ENCODE peak calls at places on chromosome X, in four cellular contexts. One of them, this sample, is unnamed.

GRCh38 chrX:37060999-37061398 is 52.8 kb downstream of the FAM47C start:
- DNase-seq in HCT116: peak; percentile 26
- DNase-seq in K562: peak; percentile 38
- DNase-seq in HepG2: peak; percentile 6
- DNase-seq in this sample: peak; percentile 17

GRCh38 chrX:9612146-9612505 is 147.3 kb downstream of the TBL1X start:
- DNase-seq in HCT116: no peak
- DNase-seq in HepG2: no peak
- DNase-seq in K562: no peak
- DNase-seq in this sample: no peak

GRCh38 chrX:63258144-63258543 is 93.0 kb downstream of the SPIN4 start:
- DNase-seq in K562: no peak
- DNase-seq in HepG2: no peak
- DNase-seq in HCT116: no peak
- DNase-seq in this sample: no peak

GRCh38 chrX:84240848-84241565 is 53.0 kb upstream of the RPS6KA6 start:
- DNase-seq in K562: no peak
- DNase-seq in HCT116: no peak
- DNase-seq in HepG2: no peak
- DNase-seq in this sample: no peak

GRCh38 chrX:18891561-18891945 is 92.4 kb downstream of the PHKA2 start:
- DNase-seq in HepG2: no peak
- DNase-seq in HCT116: no peak
- DNase-seq in K562: no peak
- DNase-seq in this sample: no peak

GRCh38 chrX:127884921-127885320 is 167.3 kb downstream of the ACTRT1 start:
- DNase-seq in K562: no peak
- DNase-seq in HCT116: no peak
- DNase-seq in HepG2: no peak
- DNase-seq in this sample: no peak

GRCh38 chrX:40105016-40105790 is 7.4 kb upstream of the BCOR start:
- DNase-seq in HCT116: no peak
- DNase-seq in HepG2: no peak
- DNase-seq in K562: peak; percentile 62
- DNase-seq in this sample: no peak

GRCh38 chrX:136768469-136769084 is 12.2 kb downstream of the ARHGEF6 start:
- DNase-seq in K562: peak; percentile 87
- DNase-seq in HepG2: no peak
- DNase-seq in HCT116: peak; percentile 57
- DNase-seq in this sample: no peak

GRCh38 chrX:101659601-101660063 is at the start of gene ARMCX2:
- DNase-seq in K562: no peak
- DNase-seq in HCT116: no peak
- DNase-seq in HepG2: no peak
- DNase-seq in this sample: no peak

GRCh38 chrX:1591863-1592127 is 391 bp downstream of the AKAP17A start:
- DNase-seq in HCT116: no peak
- DNase-seq in HepG2: no peak
- DNase-seq in K562: no peak
- DNase-seq in this sample: no peak

GRCh38 chrX:1591102-1591862 is at the start of gene AKAP17A:
- DNase-seq in HepG2: peak; percentile 92
- DNase-seq in K562: peak; percentile 93
- DNase-seq in HCT116: peak; percentile 80
- DNase-seq in this sample: peak; percentile 17

GRCh38 chrX:1587161-1587560 is 4.2 kb upstream of the AKAP17A start:
- DNase-seq in K562: no peak
- DNase-seq in HCT116: no peak
- DNase-seq in HepG2: no peak
- DNase-seq in this sample: no peak

GRCh38 chrX:1592128-1592862 is 891 bp downstream of the AKAP17A start:
- DNase-seq in K562: peak; percentile 47
- DNase-seq in HepG2: peak; percentile 25
- DNase-seq in HCT116: no peak
- DNase-seq in this sample: no peak

GRCh38 chrX:1589356-1590130 is 1.9 kb upstream of the AKAP17A start:
- DNase-seq in K562: no peak
- DNase-seq in HCT116: no peak
- DNase-seq in HepG2: no peak
- DNase-seq in this sample: no peak
- H3K4me3 ChIP-seq in K562: no peak overlapping the region
- H3K4me3 ChIP-seq in HCT116: no peak overlapping the region
- H3K4me3 ChIP-seq in HepG2: no peak overlapping the region
- H3K4me3 ChIP-seq in this sample: no peak overlapping the region

DNA sequence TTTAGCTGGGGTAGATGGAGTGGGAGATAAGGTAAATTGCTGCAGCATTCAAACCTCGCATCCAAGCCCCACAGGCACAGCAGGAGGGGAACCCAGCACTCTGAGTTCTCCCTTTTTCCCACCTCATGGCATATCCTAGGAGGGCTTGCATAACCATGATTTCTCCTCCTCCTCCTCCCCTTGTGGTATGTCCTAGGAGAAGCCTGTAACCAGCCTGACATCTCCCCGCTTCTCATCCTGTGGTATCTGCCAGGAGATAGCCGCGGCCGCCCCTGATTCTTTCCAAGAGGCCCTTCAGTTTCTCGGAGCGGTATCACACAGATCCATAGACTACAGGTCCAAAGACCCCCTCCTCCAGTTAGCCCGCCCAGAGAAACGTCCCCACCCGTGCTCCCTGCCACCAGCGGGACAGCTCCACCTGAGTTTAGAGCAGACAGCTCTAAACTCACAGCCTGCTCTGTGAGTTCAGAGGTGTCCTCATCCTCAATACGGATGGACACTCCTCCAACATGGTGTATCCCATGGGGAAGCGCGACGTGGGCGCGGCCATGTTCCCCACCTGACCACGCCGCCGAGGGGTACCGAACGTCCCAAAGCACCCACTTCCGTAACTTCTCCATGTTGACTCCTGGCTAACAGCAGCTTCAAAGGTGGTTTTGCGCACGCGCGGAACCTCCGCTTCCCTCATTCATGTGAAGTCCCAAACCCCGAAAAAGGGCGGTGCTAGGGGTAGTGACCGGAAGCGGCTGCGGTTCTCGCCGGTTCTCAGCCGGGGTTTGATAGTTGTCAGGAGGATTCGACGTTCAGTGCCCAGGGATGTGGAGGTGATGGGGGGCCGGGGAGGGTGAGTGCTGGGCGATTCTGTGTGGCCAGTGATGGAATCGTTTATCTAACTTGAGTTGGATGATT is at the start of gene ZNF81:
- DNase-seq in K562: peak; percentile 98
- DNase-seq in HCT116: peak; percentile 90
- DNase-seq in HepG2: peak; percentile 93
- DNase-seq in this sample: peak; percentile 88
- TF ChIP-seq REST in K562: no peak
- TF ChIP-seq REST in HCT116: no peak
- TF ChIP-seq REST in HepG2: no peak
- TF ChIP-seq REST in this sample: no peak

GRCh38 chrX:11531226-11531625 is 134.5 kb downstream of the ARHGAP6 start:
- DNase-seq in HCT116: no peak
- DNase-seq in HepG2: no peak
- DNase-seq in K562: peak; percentile 44
- DNase-seq in this sample: no peak

GRCh38 chrX:11535156-11535919 is 130.4 kb downstream of the ARHGAP6 start:
- DNase-seq in K562: no peak
- DNase-seq in HepG2: no peak
- DNase-seq in HCT116: no peak
- DNase-seq in this sample: no peak

GRCh38 chrX:11530621-11531020 is 135.1 kb downstream of the ARHGAP6 start:
- DNase-seq in K562: no peak
- DNase-seq in HCT116: no peak
- DNase-seq in HepG2: no peak
- DNase-seq in this sample: no peak

GRCh38 chrX:11532291-11533075 is 133.2 kb downstream of the ARHGAP6 start:
- DNase-seq in HCT116: no peak
- DNase-seq in K562: peak; percentile 59
- DNase-seq in HepG2: no peak
- DNase-seq in this sample: no peak

GRCh38 chrX:11533211-11533651 is 132.5 kb downstream of the ARHGAP6 start:
- DNase-seq in HepG2: peak; percentile 68
- DNase-seq in K562: peak; percentile 76
- DNase-seq in HCT116: peak; percentile 65
- DNase-seq in this sample: peak; percentile 32
- TF ChIP-seq TCF7L2 in HepG2: no peak
- TF ChIP-seq TCF7L2 in K562: no peak
- TF ChIP-seq TCF7L2 in HCT116: no peak
- TF ChIP-seq TCF7L2 in this sample: no peak

GRCh38 chrX:132958086-132958703 is at the start of gene HS6ST2:
- DNase-seq in HepG2: no peak
- DNase-seq in K562: no peak
- DNase-seq in HCT116: peak; percentile 21
- DNase-seq in this sample: no peak
- H3K4me3 ChIP-seq in HepG2: no peak within 1 kb of the TSS
- H3K4me3 ChIP-seq in K562: no peak within 1 kb of the TSS
- H3K4me3 ChIP-seq in HCT116: peak within 1 kb of the TSS; percentile 53
- H3K4me3 ChIP-seq in this sample: peak within 1 kb of the TSS; percentile 39

DNA sequence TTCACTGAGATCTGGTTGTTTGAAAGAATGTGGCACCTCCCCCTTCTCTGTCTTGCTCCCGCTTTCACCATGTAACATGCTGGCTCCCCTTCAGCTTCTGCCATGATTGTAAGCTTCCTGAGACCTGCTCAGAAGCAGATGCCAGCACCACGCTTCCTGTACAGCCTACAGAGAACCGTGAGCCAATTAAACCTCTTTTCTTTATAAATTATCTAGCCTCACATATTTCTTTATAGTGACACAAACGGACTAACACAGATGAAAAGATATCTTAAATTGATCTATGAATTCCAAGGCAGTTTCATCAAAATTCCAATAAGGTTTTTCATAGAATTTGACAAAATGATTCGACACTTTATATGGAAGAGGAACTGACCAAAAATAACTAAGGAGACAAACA is 57.0 kb upstream of the OGT start:
- DNase-seq in K562: no peak
- DNase-seq in HCT116: no peak
- DNase-seq in HepG2: no peak
- DNase-seq in this sample: no peak
- TF ChIP-seq REST in K562: no peak
- TF ChIP-seq REST in HCT116: no peak
- TF ChIP-seq REST in HepG2: no peak
- TF ChIP-seq REST in this sample: no peak

GRCh38 chrX:29867971-29868370 is 347.4 kb upstream of the MAGEB2 start:
- DNase-seq in HepG2: no peak
- DNase-seq in HCT116: no peak
- DNase-seq in K562: no peak
- DNase-seq in this sample: no peak
- TF ChIP-seq TCF7L2 in HepG2: no peak
- TF ChIP-seq TCF7L2 in HCT116: no peak
- TF ChIP-seq TCF7L2 in K562: no peak
- TF ChIP-seq TCF7L2 in this sample: no peak

GRCh38 chrX:116238093-116238492 is 67.5 kb downstream of the AGTR2 start:
- DNase-seq in K562: no peak
- DNase-seq in HCT116: no peak
- DNase-seq in HepG2: no peak
- DNase-seq in this sample: no peak

GRCh38 chrX:116238866-116239265 is 68.3 kb downstream of the AGTR2 start:
- DNase-seq in HepG2: no peak
- DNase-seq in K562: no peak
- DNase-seq in HCT116: no peak
- DNase-seq in this sample: no peak

GRCh38 chrX:116240446-116240845 is 69.9 kb downstream of the AGTR2 start:
- DNase-seq in K562: no peak
- DNase-seq in HCT116: no peak
- DNase-seq in HepG2: no peak
- DNase-seq in this sample: no peak

GRCh38 chrX:116241001-116241400 is 70.5 kb downstream of the AGTR2 start:
- DNase-seq in HCT116: no peak
- DNase-seq in K562: no peak
- DNase-seq in HepG2: no peak
- DNase-seq in this sample: no peak

GRCh38 chrX:116239944-116240391 is 69.4 kb downstream of the AGTR2 start:
- DNase-seq in HepG2: no peak
- DNase-seq in K562: no peak
- DNase-seq in HCT116: no peak
- DNase-seq in this sample: no peak
- H3K4me3 ChIP-seq in HepG2: no peak overlapping the region
- H3K4me3 ChIP-seq in K562: no peak overlapping the region
- H3K4me3 ChIP-seq in HCT116: no peak overlapping the region
- H3K4me3 ChIP-seq in this sample: peak overlapping the region; percentile 18

DNA sequence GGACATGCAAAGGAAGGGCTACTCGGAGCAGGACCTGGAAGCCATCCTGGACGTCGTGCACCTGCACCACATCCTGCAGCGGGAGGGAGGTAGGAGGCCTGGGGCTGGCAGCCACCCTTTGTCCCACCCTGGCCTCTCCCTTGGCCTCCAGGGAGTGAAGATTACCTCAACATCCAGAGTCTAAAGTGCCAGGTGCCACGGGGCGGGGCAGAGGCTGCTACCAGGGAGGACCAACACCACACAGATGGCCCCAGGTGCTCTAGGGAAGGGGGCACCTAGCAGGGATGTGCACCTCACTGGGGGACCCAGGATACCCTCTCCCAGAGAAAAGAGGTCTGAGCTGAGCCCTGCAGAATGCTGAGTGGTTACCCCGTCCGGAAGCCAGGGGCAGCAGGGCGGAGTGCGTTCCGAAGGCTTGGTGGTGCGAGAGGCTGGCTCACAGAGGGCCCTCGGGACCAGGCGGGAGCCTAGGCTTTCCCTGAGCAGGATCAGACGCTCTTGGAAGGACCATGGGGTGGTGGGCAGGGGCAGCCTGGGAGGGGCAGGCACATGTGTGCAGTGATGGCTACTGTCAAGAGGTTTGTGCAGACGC is 16.1 kb downstream of the ABCD1 start:
- DNase-seq in HepG2: no peak
- DNase-seq in HCT116: no peak
- DNase-seq in K562: no peak
- DNase-seq in this sample: no peak
- TF ChIP-seq REST in HepG2: no peak
- TF ChIP-seq REST in HCT116: no peak
- TF ChIP-seq REST in K562: no peak
- TF ChIP-seq REST in this sample: no peak

GRCh38 chrX:38099688-38100087 is 93.3 kb downstream of the SYTL5 start:
- DNase-seq in K562: no peak
- DNase-seq in HCT116: no peak
- DNase-seq in HepG2: no peak
- DNase-seq in this sample: no peak

DNA sequence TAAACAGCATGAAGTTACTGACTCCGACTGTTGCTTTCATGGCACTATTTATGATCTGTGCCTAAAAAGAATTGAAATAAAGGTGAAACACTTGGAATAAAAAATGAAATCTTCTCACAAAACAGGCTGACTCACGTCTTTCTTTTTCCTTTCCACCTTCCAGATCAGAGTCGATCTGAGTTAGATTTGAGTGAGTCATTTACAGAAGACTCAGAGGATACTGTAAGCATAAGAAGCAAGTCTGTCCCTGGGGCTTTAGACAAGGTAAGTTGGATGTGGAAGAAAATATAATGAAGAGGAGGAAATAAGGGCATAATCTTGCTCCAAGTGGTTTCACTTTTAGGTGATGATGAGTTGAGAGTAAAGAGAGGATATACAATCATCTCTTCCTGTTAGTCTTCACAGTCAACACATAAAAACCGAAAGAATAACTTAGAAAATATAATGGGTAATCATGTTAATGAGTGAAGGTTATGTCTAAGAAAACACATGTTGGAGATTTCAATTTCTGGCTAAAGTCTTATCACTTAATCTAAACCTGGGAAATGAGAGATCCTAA is 89.7 kb downstream of the SYTL5 start:
- DNase-seq in HepG2: no peak
- DNase-seq in HCT116: peak; percentile 22
- DNase-seq in K562: peak; percentile 2
- DNase-seq in this sample: no peak
- TF ChIP-seq TCF7L2 in HepG2: no peak
- TF ChIP-seq TCF7L2 in HCT116: no peak
- TF ChIP-seq TCF7L2 in K562: no peak
- TF ChIP-seq TCF7L2 in this sample: no peak

GRCh38 chrX:65681810-65682209 is 14.4 kb downstream of the MSN start:
- DNase-seq in HepG2: no peak
- DNase-seq in HCT116: no peak
- DNase-seq in K562: no peak
- DNase-seq in this sample: no peak
- H3K4me3 ChIP-seq in HepG2: no peak overlapping the region
- H3K4me3 ChIP-seq in HCT116: no peak overlapping the region
- H3K4me3 ChIP-seq in K562: no peak overlapping the region
- H3K4me3 ChIP-seq in this sample: no peak overlapping the region